ENCODE peak calls at places on chromosomes 13 and 19, in six cellular contexts. I is fibroblast of lung; M is stimulated activated CD8-positive, alpha-beta memory T cell treated with anti-CD3 and anti-CD28 coated beads, Interleukin-7, amount 100 ng/mL, for 4 hours; Z is activated T-cell treated with anti-CD3 and anti-CD28 coated beads, Interleukin-2, amount 50 U/mL, for 72 hours; O is kidney glomerular epithelial cell; K is central memory CD4-positive, alpha-beta T cell. N is an unnamed sample.
A peak's percentile ranks its signal among the peaks of the same experiment; 100 is the strongest.

GRCh38 chr13:41199526-41199925 is 5.2 kb upstream of the KBTBD7 start:
- DNase-seq in I (no peak), M (no peak), K (no peak), Z (no peak), O (no peak), N (no peak)

GRCh38 chr13:47892374-47892773 is 108.7 kb downstream of the SUCLA2 start:
- DNase-seq in M (no peak), I (no peak), O (no peak), K (no peak), Z (no peak), N (no peak)

GRCh38 chr13:98556968-98557591 is 19.8 kb downstream of the STK24 start:
- DNase-seq in M (peak; percentile 28), O (peak; percentile 88), K (no peak), I (no peak), Z (no peak), N (no peak)

GRCh38 chr13:37014609-37015008 is 14.0 kb downstream of the EXOSC8 start:
- DNase-seq in I (peak; percentile 53), K (no peak), Z (no peak), M (no peak), O (no peak), N (no peak)

GRCh38 chr13:64912141-64912540 is 2318.0 kb downstream of the PCDH9 start:
- DNase-seq in Z (no peak), O (peak; percentile 67), K (no peak), M (no peak), I (peak; percentile 42), N (peak; percentile 31)

GRCh38 chr19:11481777-11482383 is 1.0 kb upstream of the ELAVL3 start:
- DNase-seq in Z (peak; percentile 91), O (peak; percentile 60), I (peak; percentile 80), K (peak; percentile 56), M (peak; percentile 61), N (peak; percentile 85)

GRCh38 chr13:51785592-51786424 is 18.2 kb downstream of the DHRS12 start:
- DNase-seq in Z (no peak), M (no peak), I (peak; percentile 64), K (no peak), O (no peak), N (no peak)

GRCh38 chr13:49495783-49496762 is at the start of gene PHF11:
- DNase-seq in Z (peak; percentile 93), O (peak; percentile 25), M (peak; percentile 85), K (peak; percentile 86), I (peak; percentile 75), N (no peak)

GRCh38 chr19:4547303-4548237 is 7.7 kb upstream of the LRG1 start:
- DNase-seq in M (no peak), I (peak; percentile 14), Z (no peak), O (no peak), K (no peak), N (no peak)

GRCh38 chr13:30133976-30134375 is 173.4 kb downstream of the KATNAL1 start:
- DNase-seq in O (no peak), M (no peak), I (peak; percentile 14), Z (no peak), K (no peak), N (no peak)

GRCh38 chr19:55070755-55071502 is 4.7 kb upstream of the EPS8L1 start:
- DNase-seq in K (no peak), M (peak; percentile 10), O (peak; percentile 80), I (peak; percentile 64), Z (no peak), N (peak; percentile 56)

GRCh38 chr19:33022472-33023116 is 42.1 kb downstream of the RHPN2 start:
- DNase-seq in K (no peak), I (no peak), M (no peak), O (no peak), Z (no peak), N (no peak)

GRCh38 chr13:106530907-106531520 is 4.4 kb downstream of the EFNB2 start:
- DNase-seq in Z (no peak), I (no peak), M (no peak), O (peak; percentile 58), K (no peak), N (no peak)

GRCh38 chr19:38429055-38429810 is 3.2 kb upstream of the RASGRP4 start:
- DNase-seq in I (no peak), Z (peak; percentile 47), O (no peak), M (no peak), K (no peak), N (no peak)

GRCh38 chr19:17107546-17108452 is 32.2 kb downstream of the MYO9B start:
- DNase-seq in O (peak; percentile 96), K (no peak), I (peak; percentile 97), M (peak; percentile 11), Z (no peak), N (peak; percentile 84)

GRCh38 chr19:343451-343931 is 1.1 kb downstream of the MIER2 start:
- DNase-seq in Z (no peak), O (no peak), M (no peak), K (no peak), I (no peak), N (no peak)

GRCh38 chr13:37326319-37326718 is 220.9 kb upstream of the CSNK1A1L start:
- DNase-seq in I (peak; percentile 42), O (no peak), M (no peak), K (no peak), Z (no peak), N (no peak)

GRCh38 chr19:15401397-15401710 is 17.4 kb downstream of the AKAP8L start:
- DNase-seq in Z (no peak), K (no peak), M (no peak), O (no peak), I (no peak), N (no peak)

GRCh38 chr19:3554254-3555083 is 2.9 kb downstream of the MFSD12 start:
- DNase-seq in K (peak; percentile 78), M (no peak), I (no peak), Z (no peak), O (peak; percentile 13), N (no peak)

GRCh38 chr19:51330366-51330765 is 11.6 kb downstream of the VSIG10L start:
- DNase-seq in O (no peak), M (no peak), K (no peak), Z (no peak), I (no peak), N (no peak)

GRCh38 chr19:36850646-36851442 is at the start of gene ZNF345:
- DNase-seq in O (peak; percentile 87), K (peak; percentile 86), I (peak; percentile 96), M (peak; percentile 77), Z (peak; percentile 91), N (no peak)

GRCh38 chr13:113636266-113636963 is 21.6 kb downstream of the ATP4B start:
- DNase-seq in M (no peak), I (no peak), K (no peak), O (no peak), Z (no peak), N (no peak)

GRCh38 chr13:27481766-27482165 is 31.4 kb upstream of the MTIF3 start:
- DNase-seq in O (peak; percentile 1), Z (peak; percentile 40), I (peak; percentile 27), M (no peak), K (no peak), N (no peak)

GRCh38 chr19:10773969-10774368 is 56.1 kb downstream of the DNM2 start:
- DNase-seq in M (no peak), I (no peak), K (no peak), O (no peak), Z (peak; percentile 27), N (no peak)

GRCh38 chr13:23750383-23751121 is 138.6 kb downstream of the MIPEP start:
- DNase-seq in O (no peak), Z (peak; percentile 20), K (no peak), M (no peak), I (no peak), N (no peak)

GRCh38 chr19:2213799-2214198 is 22.3 kb downstream of the PLEKHJ1 start:
- DNase-seq in Z (no peak), K (no peak), O (no peak), I (peak; percentile 71), M (no peak), N (no peak)

GRCh38 chr19:58007285-58007684 is 4.7 kb upstream of the ZNF606 start:
- DNase-seq in K (no peak), O (no peak), I (no peak), M (no peak), Z (no peak), N (no peak)

GRCh38 chr13:48896312-48896711 is 79.4 kb upstream of the FNDC3A start:
- DNase-seq in M (no peak), O (no peak), Z (no peak), I (peak; percentile 73), K (no peak), N (no peak)

GRCh38 chr19:27748551-27749152 is 1464.3 kb downstream of the UQCRFS1 start:
- DNase-seq in I (peak; percentile 7), K (no peak), O (no peak), M (no peak), Z (no peak), N (no peak)

GRCh38 chr13:40136896-40137295 is 481.4 kb downstream of the COG6 start:
- DNase-seq in O (no peak), K (no peak), M (no peak), I (no peak), Z (no peak), N (no peak)

N was measured in HS-5.